ENCODE peak calls at places on chromosomes 6 and 20, in ten cellular contexts. E is HFF-Myc; S is HCEC 1CT; W is fibroblast of villous mesenchyme; H is ascending aorta; V is Caco-2; K is glutamatergic neuron; T is activated CD8-positive, alpha-beta T cell treated with anti-CD3 and anti-CD28 coated beads, Interleukin-2, amount 10 ng/mL, durations not matched to agents 7 days and 5 days; U is stimulated activated CD4-positive, alpha-beta T cell treated with anti-CD3 and anti-CD28 coated beads, Interleukin-12 subunit alpha, Interleukin-12 subunit beta, amount 100 ng/mL, for 48 hours; Y is AG04450. I is an unnamed sample.

GRCh38 chr6:9482030-9482731 is 932.7 kb downstream of the TFAP2A start:
- DNase-seq in E (peak), V (no peak), U (no peak), W (peak), K (no peak), Y (peak), H (no peak), T (no peak), S (peak), I (no peak)

GRCh38 chr6:167856999-167857660 is 30.4 kb downstream of the AFDN start:
- DNase-seq in Y (no peak), H (no peak), T (no peak), S (peak), W (peak), U (no peak), K (no peak), E (no peak), V (no peak), I (no peak)

GRCh38 chr6:15948930-15949900 is 179.7 kb upstream of the MYLIP start:
- DNase-seq in E (no peak), K (no peak), Y (no peak), W (peak), V (peak), S (no peak), U (no peak), T (no peak), H (no peak), I (no peak)

GRCh38 chr20:12210591-12210990 is 292.9 kb downstream of the BTBD3 start:
- DNase-seq in Y (no peak), S (no peak), K (no peak), H (no peak), U (no peak), E (no peak), V (no peak), T (no peak), W (no peak), I (no peak)

GRCh38 chr6:137761487-137761886 is 105.6 kb upstream of the TNFAIP3 start:
- DNase-seq in Y (no peak), S (no peak), K (no peak), H (no peak), U (no peak), W (no peak), E (no peak), V (no peak), T (no peak), I (no peak)

GRCh38 chr6:165821754-165822153 is 158.7 kb upstream of the PDE10A start:
- DNase-seq in E (no peak), K (no peak), U (no peak), H (no peak), T (no peak), S (no peak), W (no peak), V (no peak), Y (no peak), I (no peak)

GRCh38 chr6:46749731-46750130 is 3.0 kb downstream of the ANKRD66 start:
- DNase-seq in E (no peak), T (no peak), U (no peak), Y (no peak), H (no peak), V (no peak), K (no peak), S (no peak), W (no peak), I (no peak)

GRCh38 chr6:163324928-163325784 is 89.4 kb upstream of the QKI start:
- DNase-seq in E (no peak), S (no peak), V (peak), T (no peak), W (peak), K (no peak), Y (no peak), U (no peak), H (no peak), I (no peak)

GRCh38 chr6:108464506-108465084 is 96.1 kb upstream of the FOXO3 start:
- DNase-seq in H (no peak), T (no peak), V (peak), K (no peak), U (no peak), Y (no peak), E (no peak), W (no peak), S (peak), I (no peak)

GRCh38 chr20:51450984-51451383 is 91.5 kb downstream of the NFATC2 start:
- DNase-seq in T (no peak), W (no peak), U (no peak), H (no peak), E (no peak), V (no peak), Y (no peak), K (no peak), S (no peak), I (no peak)